ENCODE peak calls at places on chromosome 6, in eight cellular contexts. One of them, this sample, is unnamed.
A peak's percentile ranks its signal among the peaks of the same experiment; 100 is the strongest.

GRCh38 chr6:43434001-43434400 is 6.7 kb downstream of the ABCC10 start:
- DNase-seq in thyroid gland: no peak
- DNase-seq in kidney epithelial cell: no peak
- DNase-seq in CD4-positive, alpha-beta memory T cell: no peak
- DNase-seq in AG04450: no peak
- DNase-seq in GM23338: no peak
- DNase-seq in heart right ventricle: no peak
- DNase-seq in CD8-positive, alpha-beta memory T cell: no peak
- DNase-seq in this sample: no peak

GRCh38 chr6:142946181-142946923 is 1.4 kb upstream of the HIVEP2 start:
- DNase-seq in thyroid gland: peak; percentile 99
- DNase-seq in kidney epithelial cell: peak; percentile 85
- DNase-seq in CD4-positive, alpha-beta memory T cell: peak; percentile 92
- DNase-seq in AG04450: peak; percentile 91
- DNase-seq in GM23338: peak; percentile 98
- DNase-seq in heart right ventricle: peak; percentile 99
- DNase-seq in CD8-positive, alpha-beta memory T cell: peak; percentile 94
- DNase-seq in this sample: peak; percentile 99

GRCh38 chr6:139909992-139910391 is 535.5 kb upstream of the CITED2 start:
- DNase-seq in thyroid gland: no peak
- DNase-seq in kidney epithelial cell: no peak
- DNase-seq in CD4-positive, alpha-beta memory T cell: no peak
- DNase-seq in AG04450: no peak
- DNase-seq in GM23338: no peak
- DNase-seq in heart right ventricle: no peak
- DNase-seq in CD8-positive, alpha-beta memory T cell: no peak
- DNase-seq in this sample: no peak

GRCh38 chr6:36126553-36127458 is 3.5 kb upstream of the MAPK13 start:
- DNase-seq in thyroid gland: no peak
- DNase-seq in kidney epithelial cell: no peak
- DNase-seq in CD4-positive, alpha-beta memory T cell: no peak
- DNase-seq in AG04450: no peak
- DNase-seq in GM23338: no peak
- DNase-seq in heart right ventricle: no peak
- DNase-seq in CD8-positive, alpha-beta memory T cell: no peak
- DNase-seq in this sample: peak; percentile 71

GRCh38 chr6:161373905-161374451 is 100.1 kb upstream of the AGPAT4 start:
- DNase-seq in thyroid gland: peak; percentile 72
- DNase-seq in kidney epithelial cell: no peak
- DNase-seq in CD4-positive, alpha-beta memory T cell: peak; percentile 53
- DNase-seq in AG04450: no peak
- DNase-seq in GM23338: peak; percentile 89
- DNase-seq in heart right ventricle: peak; percentile 48
- DNase-seq in CD8-positive, alpha-beta memory T cell: peak; percentile 61
- DNase-seq in this sample: peak; percentile 73

GRCh38 chr6:1079525-1079924 is 232.4 kb upstream of the FOXQ1 start:
- DNase-seq in thyroid gland: peak; percentile 39
- DNase-seq in kidney epithelial cell: peak; percentile 45
- DNase-seq in CD4-positive, alpha-beta memory T cell: no peak
- DNase-seq in AG04450: no peak
- DNase-seq in GM23338: no peak
- DNase-seq in heart right ventricle: no peak
- DNase-seq in CD8-positive, alpha-beta memory T cell: no peak
- DNase-seq in this sample: no peak

GRCh38 chr6:79170915-79171314 is 63.6 kb downstream of the HMGN3 start:
- DNase-seq in thyroid gland: no peak
- DNase-seq in kidney epithelial cell: peak; percentile 35
- DNase-seq in CD4-positive, alpha-beta memory T cell: no peak
- DNase-seq in AG04450: no peak
- DNase-seq in GM23338: no peak
- DNase-seq in heart right ventricle: no peak
- DNase-seq in CD8-positive, alpha-beta memory T cell: no peak
- DNase-seq in this sample: no peak

GRCh38 chr6:117191448-117191847 is 73.9 kb upstream of the VGLL2 start:
- DNase-seq in thyroid gland: no peak
- DNase-seq in kidney epithelial cell: no peak
- DNase-seq in CD4-positive, alpha-beta memory T cell: no peak
- DNase-seq in AG04450: no peak
- DNase-seq in GM23338: no peak
- DNase-seq in heart right ventricle: no peak
- DNase-seq in CD8-positive, alpha-beta memory T cell: no peak
- DNase-seq in this sample: no peak

GRCh38 chr6:161919711-161920110 is 645.9 kb upstream of the AGPAT4 start:
- DNase-seq in thyroid gland: no peak
- DNase-seq in kidney epithelial cell: no peak
- DNase-seq in CD4-positive, alpha-beta memory T cell: no peak
- DNase-seq in AG04450: no peak
- DNase-seq in GM23338: no peak
- DNase-seq in heart right ventricle: no peak
- DNase-seq in CD8-positive, alpha-beta memory T cell: no peak
- DNase-seq in this sample: peak; percentile 14

GRCh38 chr6:49479308-49480004 is 16.3 kb downstream of the CENPQ start:
- DNase-seq in thyroid gland: no peak
- DNase-seq in kidney epithelial cell: no peak
- DNase-seq in CD4-positive, alpha-beta memory T cell: no peak
- DNase-seq in AG04450: no peak
- DNase-seq in GM23338: no peak
- DNase-seq in heart right ventricle: no peak
- DNase-seq in CD8-positive, alpha-beta memory T cell: no peak
- DNase-seq in this sample: no peak

GRCh38 chr6:75458895-75459294 is 34.7 kb downstream of the FILIP1 start:
- DNase-seq in thyroid gland: no peak
- DNase-seq in kidney epithelial cell: no peak
- DNase-seq in CD4-positive, alpha-beta memory T cell: no peak
- DNase-seq in AG04450: no peak
- DNase-seq in GM23338: no peak
- DNase-seq in heart right ventricle: no peak
- DNase-seq in CD8-positive, alpha-beta memory T cell: no peak
- DNase-seq in this sample: peak; percentile 89

GRCh38 chr6:30836431-30836866 is 47.9 kb upstream of the DDR1 start:
- DNase-seq in thyroid gland: peak; percentile 88
- DNase-seq in kidney epithelial cell: no peak
- DNase-seq in CD4-positive, alpha-beta memory T cell: no peak
- DNase-seq in AG04450: no peak
- DNase-seq in GM23338: no peak
- DNase-seq in heart right ventricle: peak; percentile 55
- DNase-seq in CD8-positive, alpha-beta memory T cell: no peak
- DNase-seq in this sample: peak; percentile 82

GRCh38 chr6:112251170-112251945 is 3.0 kb downstream of the LAMA4 start:
- DNase-seq in thyroid gland: peak; percentile 32
- DNase-seq in kidney epithelial cell: peak; percentile 35
- DNase-seq in CD4-positive, alpha-beta memory T cell: no peak
- DNase-seq in AG04450: no peak
- DNase-seq in GM23338: no peak
- DNase-seq in heart right ventricle: peak; percentile 61
- DNase-seq in CD8-positive, alpha-beta memory T cell: no peak
- DNase-seq in this sample: peak; percentile 83

GRCh38 chr6:43769526-43770416 is at the start of gene VEGFA:
- DNase-seq in thyroid gland: peak; percentile 91
- DNase-seq in kidney epithelial cell: peak; percentile 71
- DNase-seq in CD4-positive, alpha-beta memory T cell: peak; percentile 86
- DNase-seq in AG04450: peak; percentile 70
- DNase-seq in GM23338: peak; percentile 93
- DNase-seq in heart right ventricle: peak; percentile 91
- DNase-seq in CD8-positive, alpha-beta memory T cell: peak; percentile 89
- DNase-seq in this sample: peak; percentile 95

GRCh38 chr6:41728073-41728936 is 7.1 kb downstream of the TFEB start:
- DNase-seq in thyroid gland: peak; percentile 56
- DNase-seq in kidney epithelial cell: no peak
- DNase-seq in CD4-positive, alpha-beta memory T cell: no peak
- DNase-seq in AG04450: no peak
- DNase-seq in GM23338: no peak
- DNase-seq in heart right ventricle: no peak
- DNase-seq in CD8-positive, alpha-beta memory T cell: no peak
- DNase-seq in this sample: no peak

GRCh38 chr6:134605034-134605433 is 287.1 kb upstream of the SGK1 start:
- DNase-seq in thyroid gland: no peak
- DNase-seq in kidney epithelial cell: no peak
- DNase-seq in CD4-positive, alpha-beta memory T cell: no peak
- DNase-seq in AG04450: no peak
- DNase-seq in GM23338: no peak
- DNase-seq in heart right ventricle: no peak
- DNase-seq in CD8-positive, alpha-beta memory T cell: no peak
- DNase-seq in this sample: no peak

GRCh38 chr6:144266091-144266649 is 19.0 kb upstream of the UTRN start:
- DNase-seq in thyroid gland: peak; percentile 84
- DNase-seq in kidney epithelial cell: no peak
- DNase-seq in CD4-positive, alpha-beta memory T cell: no peak
- DNase-seq in AG04450: peak; percentile 44
- DNase-seq in GM23338: peak; percentile 92
- DNase-seq in heart right ventricle: peak; percentile 72
- DNase-seq in CD8-positive, alpha-beta memory T cell: no peak
- DNase-seq in this sample: peak; percentile 86

GRCh38 chr6:40340196-40340595 is 247.0 kb downstream of the LRFN2 start:
- DNase-seq in thyroid gland: no peak
- DNase-seq in kidney epithelial cell: no peak
- DNase-seq in CD4-positive, alpha-beta memory T cell: no peak
- DNase-seq in AG04450: no peak
- DNase-seq in GM23338: no peak
- DNase-seq in heart right ventricle: no peak
- DNase-seq in CD8-positive, alpha-beta memory T cell: no peak
- DNase-seq in this sample: no peak

GRCh38 chr6:40338306-40338705 is 248.9 kb downstream of the LRFN2 start:
- DNase-seq in thyroid gland: no peak
- DNase-seq in kidney epithelial cell: no peak
- DNase-seq in CD4-positive, alpha-beta memory T cell: no peak
- DNase-seq in AG04450: no peak
- DNase-seq in GM23338: no peak
- DNase-seq in heart right ventricle: no peak
- DNase-seq in CD8-positive, alpha-beta memory T cell: no peak
- DNase-seq in this sample: no peak

GRCh38 chr6:40334496-40334895 is 252.7 kb downstream of the LRFN2 start:
- DNase-seq in thyroid gland: no peak
- DNase-seq in kidney epithelial cell: no peak
- DNase-seq in CD4-positive, alpha-beta memory T cell: no peak
- DNase-seq in AG04450: no peak
- DNase-seq in GM23338: no peak
- DNase-seq in heart right ventricle: no peak
- DNase-seq in CD8-positive, alpha-beta memory T cell: no peak
- DNase-seq in this sample: no peak

GRCh38 chr6:40336296-40336695 is 250.9 kb downstream of the LRFN2 start:
- DNase-seq in thyroid gland: no peak
- DNase-seq in kidney epithelial cell: no peak
- DNase-seq in CD4-positive, alpha-beta memory T cell: no peak
- DNase-seq in AG04450: no peak
- DNase-seq in GM23338: no peak
- DNase-seq in heart right ventricle: no peak
- DNase-seq in CD8-positive, alpha-beta memory T cell: no peak
- DNase-seq in this sample: no peak

GRCh38 chr6:40336986-40337780 is 250.0 kb downstream of the LRFN2 start:
- DNase-seq in thyroid gland: no peak
- DNase-seq in kidney epithelial cell: no peak
- DNase-seq in CD4-positive, alpha-beta memory T cell: no peak
- DNase-seq in AG04450: no peak
- DNase-seq in GM23338: no peak
- DNase-seq in heart right ventricle: no peak
- DNase-seq in CD8-positive, alpha-beta memory T cell: no peak
- DNase-seq in this sample: no peak
- H3K27me3 ChIP-seq in thyroid gland: no peaks in the 10 kb centered on the region
- H3K27me3 ChIP-seq in kidney epithelial cell: peaks cover 4% of the 10 kb centered on the region
- H3K27me3 ChIP-seq in CD4-positive, alpha-beta memory T cell: no peaks in the 10 kb centered on the region
- H3K27me3 ChIP-seq in AG04450: no peaks in the 10 kb centered on the region
- H3K27me3 ChIP-seq in GM23338: no peaks in the 10 kb centered on the region
- H3K27me3 ChIP-seq in heart right ventricle: peaks cover 52% of the 10 kb centered on the region
- H3K27me3 ChIP-seq in CD8-positive, alpha-beta memory T cell: no peaks in the 10 kb centered on the region
- H3K27me3 ChIP-seq in this sample: no peaks in the 10 kb centered on the region

GRCh38 chr6:28634758-28635546 is 109.3 kb downstream of the GPX5 start:
- DNase-seq in thyroid gland: peak; percentile 85
- DNase-seq in kidney epithelial cell: no peak
- DNase-seq in CD4-positive, alpha-beta memory T cell: no peak
- DNase-seq in AG04450: no peak
- DNase-seq in GM23338: peak; percentile 79
- DNase-seq in heart right ventricle: no peak
- DNase-seq in CD8-positive, alpha-beta memory T cell: no peak
- DNase-seq in this sample: peak; percentile 36
- H3K4me3 ChIP-seq in thyroid gland: peak overlapping the region; percentile 18
- H3K4me3 ChIP-seq in kidney epithelial cell: peak overlapping the region; percentile 41
- H3K4me3 ChIP-seq in CD4-positive, alpha-beta memory T cell: no peak overlapping the region
- H3K4me3 ChIP-seq in AG04450: peak overlapping the region; percentile 40
- H3K4me3 ChIP-seq in GM23338: peak overlapping the region; percentile 97
- H3K4me3 ChIP-seq in heart right ventricle: peak overlapping the region; percentile 11
- H3K4me3 ChIP-seq in CD8-positive, alpha-beta memory T cell: no peak overlapping the region
- H3K4me3 ChIP-seq in this sample: peak overlapping the region; percentile 64

GRCh38 chr6:90382760-90383159 is 86.1 kb upstream of the BACH2 start:
- DNase-seq in thyroid gland: no peak
- DNase-seq in kidney epithelial cell: no peak
- DNase-seq in CD4-positive, alpha-beta memory T cell: no peak
- DNase-seq in AG04450: no peak
- DNase-seq in GM23338: peak; percentile 24
- DNase-seq in heart right ventricle: no peak
- DNase-seq in CD8-positive, alpha-beta memory T cell: no peak
- DNase-seq in this sample: no peak
- H3K27me3 ChIP-seq in thyroid gland: no peaks in the 10 kb centered on the region
- H3K27me3 ChIP-seq in kidney epithelial cell: no peaks in the 10 kb centered on the region
- H3K27me3 ChIP-seq in CD4-positive, alpha-beta memory T cell: peaks cover 4% of the 10 kb centered on the region
- H3K27me3 ChIP-seq in AG04450: no peaks in the 10 kb centered on the region
- H3K27me3 ChIP-seq in GM23338: no peaks in the 10 kb centered on the region
- H3K27me3 ChIP-seq in heart right ventricle: peaks cover 3% of the 10 kb centered on the region
- H3K27me3 ChIP-seq in CD8-positive, alpha-beta memory T cell: no peaks in the 10 kb centered on the region
- H3K27me3 ChIP-seq in this sample: peaks cover 51% of the 10 kb centered on the region

GRCh38 chr6:89604662-89605061 is 33.9 kb downstream of the LYRM2 start:
- DNase-seq in thyroid gland: no peak
- DNase-seq in kidney epithelial cell: no peak
- DNase-seq in CD4-positive, alpha-beta memory T cell: no peak
- DNase-seq in AG04450: no peak
- DNase-seq in GM23338: peak; percentile 46
- DNase-seq in heart right ventricle: no peak
- DNase-seq in CD8-positive, alpha-beta memory T cell: no peak
- DNase-seq in this sample: no peak

GRCh38 chr6:89599727-89600126 is 38.8 kb downstream of the LYRM2 start:
- DNase-seq in thyroid gland: no peak
- DNase-seq in kidney epithelial cell: no peak
- DNase-seq in CD4-positive, alpha-beta memory T cell: no peak
- DNase-seq in AG04450: no peak
- DNase-seq in GM23338: no peak
- DNase-seq in heart right ventricle: no peak
- DNase-seq in CD8-positive, alpha-beta memory T cell: no peak
- DNase-seq in this sample: no peak

GRCh38 chr6:89605861-89606260 is 32.7 kb downstream of the LYRM2 start:
- DNase-seq in thyroid gland: no peak
- DNase-seq in kidney epithelial cell: no peak
- DNase-seq in CD4-positive, alpha-beta memory T cell: no peak
- DNase-seq in AG04450: no peak
- DNase-seq in GM23338: no peak
- DNase-seq in heart right ventricle: no peak
- DNase-seq in CD8-positive, alpha-beta memory T cell: no peak
- DNase-seq in this sample: no peak

GRCh38 chr6:89602136-89602535 is 36.4 kb downstream of the LYRM2 start:
- DNase-seq in thyroid gland: no peak
- DNase-seq in kidney epithelial cell: no peak
- DNase-seq in CD4-positive, alpha-beta memory T cell: no peak
- DNase-seq in AG04450: no peak
- DNase-seq in GM23338: no peak
- DNase-seq in heart right ventricle: no peak
- DNase-seq in CD8-positive, alpha-beta memory T cell: no peak
- DNase-seq in this sample: no peak

DNA sequence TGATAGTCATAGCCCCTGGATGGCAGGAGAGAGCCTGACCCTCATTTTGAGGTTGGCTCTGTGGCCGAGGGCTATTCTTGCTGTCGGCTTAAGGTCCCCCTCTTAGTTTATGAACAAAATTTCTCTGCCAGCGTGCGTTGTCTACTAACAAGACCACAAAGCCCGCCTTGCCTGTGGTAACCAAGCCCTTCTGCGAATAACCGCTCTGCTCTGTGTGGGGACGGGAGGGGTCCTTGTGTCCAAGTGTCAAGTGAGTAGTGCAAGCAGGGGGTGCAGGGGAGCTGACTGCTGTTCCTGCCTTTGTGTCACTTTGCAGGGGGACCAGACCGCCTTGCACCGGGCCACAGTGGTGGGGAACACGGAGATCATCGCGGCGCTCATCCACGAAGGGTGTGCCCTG is 35.8 kb downstream of the LYRM2 start:
- DNase-seq in thyroid gland: no peak
- DNase-seq in kidney epithelial cell: no peak
- DNase-seq in CD4-positive, alpha-beta memory T cell: no peak
- DNase-seq in AG04450: no peak
- DNase-seq in GM23338: no peak
- DNase-seq in heart right ventricle: no peak
- DNase-seq in CD8-positive, alpha-beta memory T cell: no peak
- DNase-seq in this sample: no peak
- H3K4me3 ChIP-seq in thyroid gland: no peak overlapping the region
- H3K4me3 ChIP-seq in kidney epithelial cell: no peak overlapping the region
- H3K4me3 ChIP-seq in CD4-positive, alpha-beta memory T cell: no peak overlapping the region
- H3K4me3 ChIP-seq in AG04450: no peak overlapping the region
- H3K4me3 ChIP-seq in GM23338: no peak overlapping the region
- H3K4me3 ChIP-seq in heart right ventricle: no peak overlapping the region
- H3K4me3 ChIP-seq in CD8-positive, alpha-beta memory T cell: no peak overlapping the region
- H3K4me3 ChIP-seq in this sample: no peak overlapping the region